ENCODE peak calls at places on chromosomes 4 and X, in five cellular contexts. One of them, this sample, is unnamed.

GRCh38 chr4:4950891-4951290 is 68.4 kb downstream of the CYTL1 start:
- DNase-seq in T-helper 9 cell: no peak
- DNase-seq in psoas muscle: no peak
- DNase-seq in activated CD8-positive, alpha-beta T cell treated with anti-CD3 and anti-CD28 coated beads, Interleukin-2, amount 10 ng/mL, durations not matched to agents 7 days and 5 days: no peak
- DNase-seq in cerebellum: peak; percentile 50
- DNase-seq in this sample: no peak

GRCh38 chr4:156705291-156705690 is 266.3 kb downstream of the PDGFC start:
- DNase-seq in T-helper 9 cell: no peak
- DNase-seq in psoas muscle: no peak
- DNase-seq in activated CD8-positive, alpha-beta T cell treated with anti-CD3 and anti-CD28 coated beads, Interleukin-2, amount 10 ng/mL, durations not matched to agents 7 days and 5 days: no peak
- DNase-seq in cerebellum: no peak
- DNase-seq in this sample: no peak

GRCh38 chrX:103687696-103688191 is 1.2 kb upstream of the MORF4L2 start:
- DNase-seq in T-helper 9 cell: peak; percentile 25
- DNase-seq in psoas muscle: peak; percentile 58
- DNase-seq in activated CD8-positive, alpha-beta T cell treated with anti-CD3 and anti-CD28 coated beads, Interleukin-2, amount 10 ng/mL, durations not matched to agents 7 days and 5 days: peak; percentile 64
- DNase-seq in cerebellum: peak; percentile 45
- DNase-seq in this sample: peak; percentile 54

GRCh38 chr4:147640331-147640730 is 23.1 kb downstream of the TMEM184C start:
- DNase-seq in T-helper 9 cell: no peak
- DNase-seq in psoas muscle: no peak
- DNase-seq in activated CD8-positive, alpha-beta T cell treated with anti-CD3 and anti-CD28 coated beads, Interleukin-2, amount 10 ng/mL, durations not matched to agents 7 days and 5 days: no peak
- DNase-seq in cerebellum: no peak
- DNase-seq in this sample: no peak

GRCh38 chr4:176238157-176238608 is 30.8 kb downstream of the ASB5 start:
- DNase-seq in T-helper 9 cell: no peak
- DNase-seq in psoas muscle: no peak
- DNase-seq in activated CD8-positive, alpha-beta T cell treated with anti-CD3 and anti-CD28 coated beads, Interleukin-2, amount 10 ng/mL, durations not matched to agents 7 days and 5 days: no peak
- DNase-seq in cerebellum: no peak
- DNase-seq in this sample: no peak

GRCh38 chrX:22060952-22061351 is 28.8 kb downstream of the PHEX start:
- DNase-seq in T-helper 9 cell: no peak
- DNase-seq in psoas muscle: no peak
- DNase-seq in activated CD8-positive, alpha-beta T cell treated with anti-CD3 and anti-CD28 coated beads, Interleukin-2, amount 10 ng/mL, durations not matched to agents 7 days and 5 days: no peak
- DNase-seq in cerebellum: no peak
- DNase-seq in this sample: no peak

GRCh38 chr4:77399831-77400230 is 205.8 kb upstream of the CXCL13 start:
- DNase-seq in T-helper 9 cell: no peak
- DNase-seq in psoas muscle: no peak
- DNase-seq in activated CD8-positive, alpha-beta T cell treated with anti-CD3 and anti-CD28 coated beads, Interleukin-2, amount 10 ng/mL, durations not matched to agents 7 days and 5 days: no peak
- DNase-seq in cerebellum: no peak
- DNase-seq in this sample: no peak

GRCh38 chr4:55318135-55318534 is 27.9 kb upstream of the SRD5A3 start:
- DNase-seq in T-helper 9 cell: no peak
- DNase-seq in psoas muscle: no peak
- DNase-seq in activated CD8-positive, alpha-beta T cell treated with anti-CD3 and anti-CD28 coated beads, Interleukin-2, amount 10 ng/mL, durations not matched to agents 7 days and 5 days: no peak
- DNase-seq in cerebellum: no peak
- DNase-seq in this sample: no peak